ENCODE peak calls at places on chromosomes 2 and 18, in four cellular contexts. O is left ventricle myocardium inferior, B is AG09309, P is body of pancreas. Q is an unnamed sample.

GRCh38 chr2:30656079-30656478 is 151.2 kb downstream of the CAPN13 start:
- DNase-seq in O (no peak), B (no peak), P (no peak), Q (no peak)

GRCh38 chr18:56799756-56800155 is 148.6 kb downstream of the WDR7 start:
- DNase-seq in O (no peak), B (no peak), P (no peak), Q (no peak)

GRCh38 chr18:10453885-10454772 is at the start of gene APCDD1:
- DNase-seq in O (peak; percentile 82), B (no peak), P (peak; percentile 72), Q (no peak)

GRCh38 chr2:63741884-63742583 is 99.7 kb upstream of the UGP2 start:
- DNase-seq in O (no peak), B (no peak), P (no peak), Q (peak; percentile 32)

GRCh38 chr2:46300406-46300832 is 3.2 kb downstream of the EPAS1 start:
- DNase-seq in O (no peak), B (no peak), P (no peak), Q (no peak)

GRCh38 chr18:23300211-23300887 is 152.7 kb upstream of the RIOK3 start:
- DNase-seq in O (no peak), B (no peak), P (no peak), Q (peak; percentile 90)

GRCh38 chr2:121242175-121242875 is 42.7 kb downstream of the TFCP2L1 start:
- DNase-seq in O (no peak), B (no peak), P (no peak), Q (no peak)

GRCh38 chr2:60479226-60480088 is 74.0 kb downstream of the BCL11A start:
- DNase-seq in O (no peak), B (no peak), P (no peak), Q (no peak)

GRCh38 chr2:169131587-169132512 is 62.5 kb downstream of the DHRS9 start:
- DNase-seq in O (no peak), B (no peak), P (no peak), Q (no peak)

GRCh38 chr18:68779169-68779568 is 18.7 kb upstream of the CCDC102B start:
- DNase-seq in O (no peak), B (peak; percentile 51), P (no peak), Q (no peak)

GRCh38 chr2:196119926-196120325 is 51.3 kb upstream of the DNAH7 start:
- DNase-seq in O (no peak), B (no peak), P (no peak), Q (no peak)

GRCh38 chr18:45588284-45588683 is 27.0 kb upstream of the SLC14A2 start:
- DNase-seq in O (no peak), B (peak; percentile 62), P (no peak), Q (no peak)

GRCh38 chr2:240131296-240131695 is 4.8 kb downstream of the COPS9 start:
- DNase-seq in O (no peak), B (no peak), P (no peak), Q (no peak)

GRCh38 chr18:48028716-48029115 is 98.3 kb upstream of the SMAD2 start:
- DNase-seq in O (no peak), B (no peak), P (no peak), Q (no peak)

GRCh38 chr2:225097035-225097434 is 54.8 kb upstream of the DOCK10 start:
- DNase-seq in O (no peak), B (no peak), P (no peak), Q (no peak)

GRCh38 chr2:171763602-171764001 is 76.3 kb downstream of the DYNC1I2 start:
- DNase-seq in O (no peak), B (no peak), P (no peak), Q (no peak)

GRCh38 chr2:10124538-10125045 is 2.1 kb downstream of the RRM2 start:
- DNase-seq in O (no peak), B (no peak), P (peak; percentile 53), Q (no peak)

GRCh38 chr2:138445227-138445626 is 56.3 kb upstream of the SPOPL start:
- DNase-seq in O (no peak), B (no peak), P (no peak), Q (no peak)

GRCh38 chr2:133753665-133754064 is 185.4 kb upstream of the NCKAP5 start:
- DNase-seq in O (no peak), B (no peak), P (no peak), Q (no peak)

GRCh38 chr2:31515586-31515985 is 65.2 kb downstream of the SRD5A2 start:
- DNase-seq in O (no peak), B (no peak), P (no peak), Q (no peak)

GRCh38 chr2:178142274-178143065 is 30.2 kb downstream of the RBM45 start:
- DNase-seq in O (no peak), B (no peak), P (no peak), Q (no peak)

GRCh38 chr2:96207778-96208143 is 866 bp downstream of the STARD7 start:
- DNase-seq in O (no peak), B (no peak), P (no peak), Q (no peak)

GRCh38 chr18:8696749-8697211 is 8.6 kb upstream of the MTCL1 start:
- DNase-seq in O (peak; percentile 79), B (no peak), P (peak; percentile 72), Q (no peak)

DNA sequence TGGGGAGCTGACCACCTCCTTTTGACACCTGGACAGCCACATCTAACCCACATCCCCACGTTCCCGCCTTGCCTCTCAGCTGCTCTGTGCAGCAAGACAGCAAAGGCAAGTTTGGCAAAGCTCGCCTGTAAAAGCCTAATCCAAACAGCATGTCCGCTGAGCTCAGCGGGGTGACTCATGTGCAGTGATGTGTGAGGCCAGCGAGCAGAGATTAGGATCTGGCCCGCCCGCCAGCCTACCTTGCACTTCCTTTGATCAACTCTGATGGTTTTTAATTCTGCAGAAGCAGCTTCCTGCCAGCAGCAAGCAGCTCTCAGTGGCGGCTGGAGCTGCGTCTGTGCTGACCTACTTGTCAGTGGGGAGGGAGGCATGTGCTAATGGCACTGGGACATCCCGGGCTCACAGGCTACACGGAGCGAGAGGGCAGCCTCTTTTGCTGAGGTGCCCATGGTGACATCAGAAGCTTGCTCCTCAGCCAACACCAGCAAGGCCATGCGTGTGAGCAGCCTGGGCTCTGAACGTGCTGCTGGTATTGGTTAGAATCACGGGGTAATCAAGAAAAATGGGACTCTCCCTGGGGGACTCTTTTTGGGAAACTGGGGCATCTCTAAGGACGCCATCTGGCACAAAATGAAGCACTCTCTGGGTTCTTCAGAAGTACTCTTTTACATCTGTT is 36.0 kb upstream of the EML4 start:
- DNase-seq in O (peak; percentile 75), B (peak; percentile 90), P (peak; percentile 94), Q (peak; percentile 95)
- H3K4me3 ChIP-seq in O (peak overlapping the region; percentile 46), B (peak overlapping the region; percentile 0), P (no peak overlapping the region), Q (peak overlapping the region; percentile 32)

GRCh38 chr18:25072205-25072604 is 279.8 kb downstream of the ZNF521 start:
- DNase-seq in O (no peak), B (no peak), P (no peak), Q (no peak)
- TF ChIP-seq CTCF in O (no peak), B (no peak), P (no peak), Q (no peak)

GRCh38 chr18:2536063-2536462 is 35.2 kb downstream of the METTL4 start:
- DNase-seq in O (no peak), B (no peak), P (no peak), Q (peak; percentile 68)

GRCh38 chr18:2537281-2537680 is 34.0 kb downstream of the METTL4 start:
- DNase-seq in O (no peak), B (no peak), P (no peak), Q (no peak)

GRCh38 chr18:2534906-2535305 is 36.4 kb downstream of the METTL4 start:
- DNase-seq in O (no peak), B (no peak), P (no peak), Q (no peak)

GRCh38 chr18:2535419-2535910 is 35.8 kb downstream of the METTL4 start:
- DNase-seq in O (no peak), B (no peak), P (no peak), Q (no peak)

GRCh38 chr18:2536493-2536892 is 34.8 kb downstream of the METTL4 start:
- DNase-seq in O (no peak), B (peak; percentile 67), P (no peak), Q (peak; percentile 86)
- H3K4me3 ChIP-seq in O (no peak overlapping the region), B (no peak overlapping the region), P (no peak overlapping the region), Q (no peak overlapping the region)

DNA sequence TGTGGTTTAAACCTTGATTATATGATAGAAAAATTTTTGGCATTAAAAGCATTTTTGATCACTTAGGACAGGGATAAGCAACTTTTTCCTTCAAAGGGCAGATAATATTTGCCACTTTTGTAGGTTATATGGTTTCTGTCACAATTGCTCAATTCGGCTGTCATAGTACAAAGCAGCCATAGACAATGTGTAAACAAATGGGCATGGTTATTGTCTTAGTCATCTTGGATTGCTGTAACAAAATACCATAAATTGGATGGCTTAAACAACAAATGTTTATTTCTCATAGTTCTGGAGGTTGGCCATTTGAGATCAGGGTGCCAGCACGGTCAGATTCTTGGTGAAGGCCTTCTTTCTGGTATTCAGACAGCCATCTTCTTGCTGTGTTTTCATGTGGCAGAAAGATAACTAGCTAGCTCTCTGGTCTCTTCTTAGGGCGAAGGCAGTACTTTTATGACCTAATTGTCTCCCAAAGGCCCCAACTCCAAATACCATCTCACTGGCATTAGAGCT is 91.2 kb downstream of the TAF4B start:
- DNase-seq in O (no peak), B (no peak), P (no peak), Q (no peak)
- TF ChIP-seq CTCF in O (no peak), B (no peak), P (no peak), Q (no peak)

GRCh38 chr18:58586269-58586668 is 42.6 kb downstream of the ALPK2 start:
- DNase-seq in O (no peak), B (no peak), P (no peak), Q (no peak)
- H3K4me3 ChIP-seq in O (no peak overlapping the region), B (no peak overlapping the region), P (no peak overlapping the region), Q (no peak overlapping the region)

Q was measured in retinal pigment epithelial cell.